ENCODE peak calls at places on chromosomes 7 and 10, in six cellular contexts. M is naive thymus-derived CD4-positive, alpha-beta T cell; W is stomach; I is mesendoderm; E is transverse colon; F is colonic mucosa. N is an unnamed sample.

GRCh38 chr10:17599089-17599488 is 18.1 kb downstream of the HACD1 start:
- DNase-seq in M (no peak), W (no peak), I (peak; percentile 51), E (no peak), F (no peak), N (peak; percentile 2)

GRCh38 chr10:62430881-62431280 is 56.7 kb downstream of the ZNF365 start:
- DNase-seq in M (no peak), W (no peak), I (no peak), E (no peak), F (no peak), N (no peak)

GRCh38 chr10:104327745-104328635 is 10.3 kb downstream of the ITPRIP start:
- DNase-seq in M (no peak), W (no peak), I (peak; percentile 64), E (no peak), F (no peak), N (no peak)

GRCh38 chr7:49852619-49853462 is 79.4 kb downstream of the VWC2 start:
- DNase-seq in M (no peak), W (no peak), I (peak; percentile 85), E (peak; percentile 24), F (peak; percentile 35), N (peak; percentile 71)

GRCh38 chr10:22958338-22958737 is 30.5 kb downstream of the ARMC3 start:
- DNase-seq in M (no peak), W (no peak), I (no peak), E (no peak), F (no peak), N (no peak)

GRCh38 chr10:7625009-7625408 is 41.8 kb downstream of the ITIH5 start:
- DNase-seq in M (no peak), W (no peak), I (no peak), E (no peak), F (no peak), N (no peak)

GRCh38 chr10:78002541-78003284 is 26.6 kb downstream of the POLR3A start:
- DNase-seq in M (no peak), W (no peak), I (no peak), E (no peak), F (no peak), N (no peak)

GRCh38 chr10:70512149-70512611 is 33.6 kb downstream of the PALD1 start:
- DNase-seq in M (no peak), W (no peak), I (peak; percentile 53), E (no peak), F (no peak), N (no peak)

GRCh38 chr10:10499839-10500238 is 517.8 kb upstream of the CELF2 start:
- DNase-seq in M (no peak), W (no peak), I (no peak), E (no peak), F (no peak), N (no peak)

GRCh38 chr10:12950583-12951128 is 50.9 kb downstream of the CCDC3 start:
- DNase-seq in M (no peak), W (no peak), I (no peak), E (no peak), F (no peak), N (no peak)

GRCh38 chr7:97971120-97971989 is 18.6 kb downstream of the OCM2 start:
- DNase-seq in M (no peak), W (no peak), I (peak; percentile 14), E (peak; percentile 16), F (peak; percentile 30), N (no peak)

GRCh38 chr10:47092822-47093221 is 181.6 kb downstream of the PTPN20 start:
- DNase-seq in M (no peak), W (no peak), I (no peak), E (no peak), F (no peak), N (no peak)

GRCh38 chr7:16904086-16904485 is 22.3 kb upstream of the AGR3 start:
- DNase-seq in M (no peak), W (no peak), I (no peak), E (no peak), F (no peak), N (no peak)

GRCh38 chr7:99840136-99840869 is 12.5 kb downstream of the CYP3A43 start:
- DNase-seq in M (no peak), W (no peak), I (no peak), E (no peak), F (no peak), N (no peak)

GRCh38 chr10:102975483-102976057 is 57.5 kb downstream of the CNNM2 start:
- DNase-seq in M (no peak), W (no peak), I (no peak), E (no peak), F (no peak), N (no peak)

GRCh38 chr7:85191383-85191782 is 4.5 kb upstream of the SEMA3D start:
- DNase-seq in M (no peak), W (no peak), I (peak; percentile 23), E (no peak), F (no peak), N (no peak)

GRCh38 chr7:137316643-137317042 is 26.9 kb downstream of the PTN start:
- DNase-seq in M (no peak), W (no peak), I (no peak), E (no peak), F (no peak), N (no peak)

GRCh38 chr7:154289119-154289518 is 236.9 kb downstream of the DPP6 start:
- DNase-seq in M (no peak), W (no peak), I (no peak), E (no peak), F (no peak), N (no peak)

GRCh38 chr7:5217396-5217795 is 27.4 kb downstream of the WIPI2 start:
- DNase-seq in M (no peak), W (no peak), I (no peak), E (no peak), F (no peak), N (no peak)

GRCh38 chr7:36597099-36597773 is 127.1 kb downstream of the AOAH start:
- DNase-seq in M (no peak), W (no peak), I (no peak), E (no peak), F (no peak), N (no peak)

GRCh38 chr10:60122190-60122589 is 215.8 kb upstream of the CCDC6 start:
- DNase-seq in M (no peak), W (no peak), I (no peak), E (no peak), F (no peak), N (no peak)

GRCh38 chr7:101220295-101220694 is 2.3 kb downstream of the ZNHIT1 start:
- DNase-seq in M (no peak), W (no peak), I (no peak), E (no peak), F (no peak), N (no peak)

GRCh38 chr10:33477291-33478088 is 143.0 kb upstream of the NRP1 start:
- DNase-seq in M (no peak), W (no peak), I (no peak), E (no peak), F (no peak), N (no peak)

GRCh38 chr10:17782921-17783665 is 26.1 kb upstream of the MRC1 start:
- DNase-seq in M (no peak), W (peak; percentile 56), I (no peak), E (no peak), F (no peak), N (no peak)

GRCh38 chr10:18202600-18203150 is 62.5 kb downstream of the CACNB2 start:
- DNase-seq in M (no peak), W (no peak), I (no peak), E (no peak), F (no peak), N (no peak)

DNA sequence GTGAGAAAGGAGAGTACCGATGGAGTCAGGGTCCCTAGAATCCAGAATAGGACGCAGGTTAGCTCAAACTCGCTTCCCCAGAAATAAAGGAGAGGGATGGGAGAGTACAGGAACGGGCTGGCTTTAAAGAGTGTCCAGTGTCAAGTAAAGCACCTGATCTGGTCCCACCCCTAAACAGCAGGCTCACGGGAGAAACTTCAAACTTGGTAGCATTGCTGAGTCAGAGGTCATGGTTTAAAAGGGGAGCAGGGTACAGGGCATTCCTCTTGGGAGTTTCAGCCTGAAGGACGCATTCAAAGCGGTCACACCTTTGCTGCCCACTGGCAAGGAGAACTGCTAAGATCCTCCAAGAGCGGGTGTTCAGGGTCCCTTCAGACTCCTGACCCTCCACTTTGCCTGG is 140.7 kb downstream of the GLI3 start:
- DNase-seq in M (no peak), W (no peak), I (no peak), E (no peak), F (no peak), N (no peak)
- H3K27ac ChIP-seq in M (no peak overlapping the region), W (no peak overlapping the region), I (no peak overlapping the region), E (peak overlapping the region; percentile 38), F (no peak overlapping the region), N (no peak overlapping the region)

GRCh38 chr7:44484482-44485313 is 5.8 kb downstream of the NUDCD3 start:
- DNase-seq in M (no peak), W (no peak), I (no peak), E (no peak), F (no peak), N (no peak)

GRCh38 chr7:44486001-44486400 is 4.5 kb downstream of the NUDCD3 start:
- DNase-seq in M (no peak), W (no peak), I (no peak), E (no peak), F (no peak), N (no peak)

GRCh38 chr7:44477955-44478354 is 12.5 kb downstream of the NUDCD3 start:
- DNase-seq in M (no peak), W (no peak), I (no peak), E (no peak), F (peak; percentile 29), N (no peak)

GRCh38 chr7:44486693-44487092 is 3.8 kb downstream of the NUDCD3 start:
- DNase-seq in M (no peak), W (peak; percentile 28), I (peak; percentile 37), E (no peak), F (peak; percentile 40), N (no peak)

GRCh38 chr7:44482502-44483485 is 7.7 kb downstream of the NUDCD3 start:
- DNase-seq in M (no peak), W (no peak), I (no peak), E (no peak), F (no peak), N (no peak)
- H3K36me3 ChIP-seq in M (peaks cover 31% of the 10 kb centered on the region), W (peaks cover 72% of the 10 kb centered on the region), I (peaks cover 5% of the 10 kb centered on the region), E (peaks cover 38% of the 10 kb centered on the region), F (peaks cover 11% of the 10 kb centered on the region), N (peaks cover 10% of the 10 kb centered on the region)

GRCh38 chr7:135925205-135925604 is 52.0 kb downstream of the MTPN start:
- DNase-seq in M (no peak), W (no peak), I (no peak), E (no peak), F (no peak), N (no peak)
- H3K27ac ChIP-seq in M (no peak overlapping the region), W (no peak overlapping the region), I (no peak overlapping the region), E (no peak overlapping the region), F (no peak overlapping the region), N (no peak overlapping the region)

DNA sequence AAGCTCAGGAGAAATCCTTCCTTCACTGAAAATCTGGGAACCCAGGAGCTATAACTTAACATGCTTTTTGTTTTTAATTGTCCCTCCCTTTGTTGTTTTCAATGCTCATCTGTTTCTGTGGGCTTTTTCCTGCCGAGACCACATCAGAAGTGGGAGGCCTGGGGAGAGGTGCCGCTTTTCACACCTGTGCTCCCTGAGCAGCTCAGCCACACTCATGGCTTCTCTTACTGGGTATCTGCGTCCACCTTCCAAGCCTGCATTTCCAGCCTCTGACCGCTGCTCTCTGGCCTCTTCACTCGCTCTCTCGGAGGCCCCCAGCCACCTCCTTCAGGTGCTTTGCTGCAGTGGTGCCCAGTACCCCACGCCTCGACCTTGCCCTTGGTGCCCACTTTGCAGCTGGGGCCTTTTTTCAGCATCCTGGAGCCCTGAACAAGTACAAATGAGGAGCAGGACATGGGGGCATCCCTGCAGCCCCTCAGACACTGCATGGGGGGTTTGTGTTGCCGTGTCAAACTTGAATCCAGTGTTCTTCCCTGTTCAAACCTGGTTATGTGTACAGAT is 9.9 kb downstream of the C7orf57 start:
- DNase-seq in M (no peak), W (no peak), I (no peak), E (no peak), F (no peak), N (no peak)
- H3K36me3 ChIP-seq in M (no peaks in the 10 kb centered on the region), W (no peaks in the 10 kb centered on the region), I (no peaks in the 10 kb centered on the region), E (no peaks in the 10 kb centered on the region), F (no peaks in the 10 kb centered on the region), N (no peaks in the 10 kb centered on the region)

N was measured in iPS DF 6.9.